ENCODE peak calls at places on chromosomes 3 and 15, in five cellular contexts. K is A549, W is HepG2, X is K562, G is GM12878. N is an unnamed sample.

GRCh38 chr3:49566312-49566711 is 12.0 kb downstream of the BSN start:
- DNase-seq in K (peak), G (no peak), W (no peak), X (no peak), N (no peak)

GRCh38 chr15:57387011-57387410 is 10.7 kb downstream of the CGNL1 start:
- DNase-seq in G (no peak), X (no peak), K (no peak), W (no peak), N (no peak)

GRCh38 chr3:126551066-126551838 is 7.5 kb downstream of the C3orf22 start:
- DNase-seq in X (no peak), K (no peak), W (no peak), G (no peak), N (no peak)

GRCh38 chr3:123424321-123424998 is 24.4 kb downstream of the ADCY5 start:
- DNase-seq in W (no peak), X (no peak), K (no peak), G (no peak), N (no peak)

GRCh38 chr3:9914559-9915251 is 2.2 kb upstream of the IL17RC start:
- DNase-seq in W (peak), X (no peak), G (no peak), K (no peak), N (no peak)

GRCh38 chr15:97706059-97706458 is 254.4 kb upstream of the ARRDC4 start:
- DNase-seq in G (no peak), K (no peak), X (no peak), W (no peak), N (no peak)

GRCh38 chr3:30770387-30770786 is 124.1 kb downstream of the GADL1 start:
- DNase-seq in G (no peak), X (no peak), W (peak), K (peak), N (no peak)

GRCh38 chr3:23647706-23648258 is 158.0 kb upstream of the UBE2E1 start:
- DNase-seq in X (no peak), K (no peak), W (no peak), G (no peak), N (no peak)

DNA sequence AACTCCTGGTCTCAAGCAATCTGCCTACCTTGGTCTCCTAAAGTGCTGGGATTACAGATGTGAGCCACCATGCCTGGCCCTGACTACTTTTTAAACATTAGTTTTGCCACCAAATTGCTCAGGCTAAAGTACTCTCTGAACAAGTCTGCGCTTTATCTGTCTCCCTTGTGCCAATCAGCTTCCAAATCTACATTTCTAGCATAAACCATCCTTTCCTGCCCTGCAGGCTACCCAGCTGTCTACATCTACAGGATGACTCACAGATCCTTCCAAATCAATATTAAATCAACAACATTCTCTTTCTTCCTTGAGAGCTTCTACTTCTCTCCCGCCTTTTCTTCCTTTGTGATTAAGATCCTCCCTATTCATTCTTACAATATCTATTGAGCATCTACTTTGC is 16.0 kb upstream of the ATOSA start:
- DNase-seq in X (no peak), K (no peak), W (no peak), G (no peak), N (no peak)
- TF ChIP-seq RAD21 in X (no peak), K (no peak), W (no peak), G (no peak), N (no peak)

GRCh38 chr3:134359121-134360010 is 14.9 kb downstream of the AMOTL2 start:
- DNase-seq in X (no peak), K (no peak), W (no peak), G (no peak), N (no peak)
- TF ChIP-seq HDAC2 in X (no peak), K (no peak), W (no peak), G (no peak), N (no peak)

GRCh38 chr15:25183581-25184330 is 229.0 kb downstream of the SNRPN start:
- DNase-seq in G (no peak), W (no peak), X (no peak), K (no peak), N (no peak)
- TF ChIP-seq RAD21 in G (no peak), W (no peak), X (no peak), K (no peak), N (no peak)

GRCh38 chr3:17850448-17850847 is 108.0 kb upstream of the TBC1D5 start:
- DNase-seq in X (no peak), W (no peak), K (no peak), G (no peak), N (no peak)

GRCh38 chr3:17847156-17847555 is 104.7 kb upstream of the TBC1D5 start:
- DNase-seq in G (no peak), X (no peak), K (no peak), W (no peak), N (no peak)

GRCh38 chr3:17846466-17846865 is 104.0 kb upstream of the TBC1D5 start:
- DNase-seq in G (no peak), X (no peak), K (no peak), W (no peak), N (no peak)

GRCh38 chr3:17852217-17852616 is 109.8 kb upstream of the TBC1D5 start:
- DNase-seq in W (no peak), X (no peak), K (no peak), G (peak), N (no peak)
- TF ChIP-seq HDAC2 in W (no peak), X (no peak), K (no peak), G (no peak), N (no peak)

GRCh38 chr15:36653851-36654250 is 74.4 kb downstream of the CDIN1 start:
- DNase-seq in X (no peak), W (no peak), G (no peak), K (no peak), N (no peak)

GRCh38 chr15:36661042-36661441 is 81.6 kb downstream of the CDIN1 start:
- DNase-seq in K (no peak), G (no peak), X (no peak), W (no peak), N (no peak)

GRCh38 chr15:36658321-36658720 is 78.9 kb downstream of the CDIN1 start:
- DNase-seq in G (no peak), K (no peak), W (no peak), X (no peak), N (no peak)

GRCh38 chr15:36658905-36659304 is 79.5 kb downstream of the CDIN1 start:
- DNase-seq in X (no peak), K (no peak), G (no peak), W (no peak), N (no peak)
- TF ChIP-seq RAD21 in X (no peak), K (no peak), G (no peak), W (no peak), N (no peak)

GRCh38 chr3:159751754-159752153 is 236.9 kb upstream of the IL12A start:
- DNase-seq in W (no peak), G (no peak), X (no peak), K (no peak), N (no peak)

GRCh38 chr3:159749406-159749805 is 239.2 kb upstream of the IL12A start:
- DNase-seq in G (no peak), X (no peak), W (peak), K (peak), N (no peak)

GRCh38 chr3:159748408-159748807 is 240.2 kb upstream of the IL12A start:
- DNase-seq in K (no peak), W (no peak), G (no peak), X (no peak), N (no peak)

GRCh38 chr3:159751141-159751540 is 237.5 kb upstream of the IL12A start:
- DNase-seq in W (no peak), K (no peak), X (no peak), G (no peak), N (no peak)
- TF ChIP-seq HDAC2 in W (no peak), K (no peak), X (no peak), G (no peak), N (no peak)